ENCODE peak calls at places on chromosomes 5 and 9, in seven cellular contexts. One of them, this sample, is unnamed.

GRCh38 chr5:115372121-115372520 is 75.7 kb upstream of the CCDC112 start:
- DNase-seq in HCT116: no peak
- DNase-seq in sigmoid colon: no peak
- DNase-seq in GM12891: no peak
- DNase-seq in suprapubic skin: no peak
- DNase-seq in GM12892: no peak
- DNase-seq in GM23338: no peak
- DNase-seq in this sample: no peak

GRCh38 chr9:5269249-5269715 is 35.2 kb downstream of the RLN2 start:
- DNase-seq in HCT116: no peak
- DNase-seq in sigmoid colon: no peak
- DNase-seq in GM12891: no peak
- DNase-seq in suprapubic skin: no peak
- DNase-seq in GM12892: no peak
- DNase-seq in GM23338: peak; percentile 89
- DNase-seq in this sample: no peak

GRCh38 chr9:120894404-120895226 is 17.6 kb upstream of the PHF19 start:
- DNase-seq in HCT116: no peak
- DNase-seq in sigmoid colon: no peak
- DNase-seq in GM12891: no peak
- DNase-seq in suprapubic skin: no peak
- DNase-seq in GM12892: no peak
- DNase-seq in GM23338: peak; percentile 85
- DNase-seq in this sample: peak; percentile 92

GRCh38 chr5:172901012-172901780 is 58.0 kb upstream of the RPL26L1 start:
- DNase-seq in HCT116: no peak
- DNase-seq in sigmoid colon: peak; percentile 94
- DNase-seq in GM12891: no peak
- DNase-seq in suprapubic skin: no peak
- DNase-seq in GM12892: no peak
- DNase-seq in GM23338: no peak
- DNase-seq in this sample: peak; percentile 55

GRCh38 chr5:103041071-103041676 is 78.8 kb downstream of the GIN1 start:
- DNase-seq in HCT116: peak; percentile 49
- DNase-seq in sigmoid colon: no peak
- DNase-seq in GM12891: no peak
- DNase-seq in suprapubic skin: no peak
- DNase-seq in GM12892: no peak
- DNase-seq in GM23338: peak; percentile 14
- DNase-seq in this sample: no peak

GRCh38 chr5:173191015-173191414 is 44.0 kb downstream of the NKX2-5 start:
- DNase-seq in HCT116: no peak
- DNase-seq in sigmoid colon: no peak
- DNase-seq in GM12891: no peak
- DNase-seq in suprapubic skin: no peak
- DNase-seq in GM12892: no peak
- DNase-seq in GM23338: no peak
- DNase-seq in this sample: no peak

GRCh38 chr9:7324031-7324654 is 475.4 kb downstream of the DMAC1 start:
- DNase-seq in HCT116: no peak
- DNase-seq in sigmoid colon: no peak
- DNase-seq in GM12891: no peak
- DNase-seq in suprapubic skin: no peak
- DNase-seq in GM12892: no peak
- DNase-seq in GM23338: no peak
- DNase-seq in this sample: no peak

GRCh38 chr9:34988218-34989055 is 1.1 kb upstream of the DNAJB5 start:
- DNase-seq in HCT116: no peak
- DNase-seq in sigmoid colon: no peak
- DNase-seq in GM12891: no peak
- DNase-seq in suprapubic skin: no peak
- DNase-seq in GM12892: no peak
- DNase-seq in GM23338: peak; percentile 73
- DNase-seq in this sample: peak; percentile 83

GRCh38 chr5:172336666-172337310 is 53.2 kb upstream of the UBTD2 start:
- DNase-seq in HCT116: no peak
- DNase-seq in sigmoid colon: no peak
- DNase-seq in GM12891: no peak
- DNase-seq in suprapubic skin: no peak
- DNase-seq in GM12892: no peak
- DNase-seq in GM23338: no peak
- DNase-seq in this sample: no peak

GRCh38 chr9:70142101-70142500 is 98.5 kb downstream of the MAMDC2 start:
- DNase-seq in HCT116: no peak
- DNase-seq in sigmoid colon: no peak
- DNase-seq in GM12891: no peak
- DNase-seq in suprapubic skin: no peak
- DNase-seq in GM12892: no peak
- DNase-seq in GM23338: no peak
- DNase-seq in this sample: no peak

GRCh38 chr5:141484499-141485304 is at the start of gene PCDHGC4:
- DNase-seq in HCT116: no peak
- DNase-seq in sigmoid colon: no peak
- DNase-seq in GM12891: no peak
- DNase-seq in suprapubic skin: no peak
- DNase-seq in GM12892: no peak
- DNase-seq in GM23338: peak; percentile 91
- DNase-seq in this sample: peak; percentile 71

GRCh38 chr5:107063511-107063910 is 607.2 kb downstream of the EFNA5 start:
- DNase-seq in HCT116: no peak
- DNase-seq in sigmoid colon: no peak
- DNase-seq in GM12891: no peak
- DNase-seq in suprapubic skin: no peak
- DNase-seq in GM12892: no peak
- DNase-seq in GM23338: no peak
- DNase-seq in this sample: no peak

GRCh38 chr9:129665008-129665771 is at the start of gene PRRX2:
- DNase-seq in HCT116: no peak
- DNase-seq in sigmoid colon: no peak
- DNase-seq in GM12891: no peak
- DNase-seq in suprapubic skin: no peak
- DNase-seq in GM12892: no peak
- DNase-seq in GM23338: peak; percentile 80
- DNase-seq in this sample: peak; percentile 90

GRCh38 chr5:14443665-14444064 is 137.9 kb upstream of the OTULINL start:
- DNase-seq in HCT116: no peak
- DNase-seq in sigmoid colon: no peak
- DNase-seq in GM12891: no peak
- DNase-seq in suprapubic skin: no peak
- DNase-seq in GM12892: no peak
- DNase-seq in GM23338: no peak
- DNase-seq in this sample: no peak

GRCh38 chr9:3962467-3962866 is 337.4 kb downstream of the GLIS3 start:
- DNase-seq in HCT116: no peak
- DNase-seq in sigmoid colon: no peak
- DNase-seq in GM12891: no peak
- DNase-seq in suprapubic skin: no peak
- DNase-seq in GM12892: no peak
- DNase-seq in GM23338: no peak
- DNase-seq in this sample: no peak

GRCh38 chr5:88729476-88730182 is 153.4 kb downstream of the MEF2C start:
- DNase-seq in HCT116: peak; percentile 75
- DNase-seq in sigmoid colon: peak; percentile 83
- DNase-seq in GM12891: no peak
- DNase-seq in suprapubic skin: no peak
- DNase-seq in GM12892: no peak
- DNase-seq in GM23338: peak; percentile 90
- DNase-seq in this sample: peak; percentile 62

GRCh38 chr5:113205323-113205722 is 228.7 kb downstream of the DCP2 start:
- DNase-seq in HCT116: no peak
- DNase-seq in sigmoid colon: no peak
- DNase-seq in GM12891: no peak
- DNase-seq in suprapubic skin: no peak
- DNase-seq in GM12892: no peak
- DNase-seq in GM23338: no peak
- DNase-seq in this sample: no peak
- TF ChIP-seq POLR2AphosphoS5 in HCT116: no peak
- TF ChIP-seq POLR2AphosphoS5 in sigmoid colon: no peak
- TF ChIP-seq POLR2AphosphoS5 in GM12891: no peak
- TF ChIP-seq POLR2AphosphoS5 in suprapubic skin: no peak
- TF ChIP-seq POLR2AphosphoS5 in GM12892: no peak
- TF ChIP-seq POLR2AphosphoS5 in GM23338: no peak
- TF ChIP-seq POLR2AphosphoS5 in this sample: no peak

DNA sequence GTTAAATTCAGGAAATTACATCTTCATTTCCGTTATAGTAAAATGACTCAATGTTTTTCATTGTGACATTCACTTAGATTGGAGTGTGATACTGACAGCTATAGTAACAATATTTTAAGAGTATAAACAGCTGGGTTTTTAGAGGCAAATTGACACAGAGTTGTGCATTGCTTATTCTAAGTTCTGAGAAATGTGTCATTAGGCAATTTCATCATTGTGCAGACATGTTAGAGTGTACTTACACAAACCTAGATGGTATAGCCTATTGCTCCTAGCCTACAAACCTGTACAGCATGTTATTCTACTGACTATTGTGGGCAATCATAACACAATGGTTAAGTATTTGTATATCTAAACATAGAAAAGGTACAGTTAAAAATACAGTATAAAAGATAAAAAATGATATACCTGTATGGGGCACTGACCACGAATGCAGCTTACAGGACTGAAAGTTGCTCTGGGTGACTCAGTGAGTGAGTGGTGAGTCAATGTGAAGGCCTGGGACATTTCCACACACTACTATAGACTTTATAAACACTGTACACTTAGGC is 132.7 kb downstream of the PDE4D start:
- DNase-seq in HCT116: no peak
- DNase-seq in sigmoid colon: no peak
- DNase-seq in GM12891: no peak
- DNase-seq in suprapubic skin: no peak
- DNase-seq in GM12892: no peak
- DNase-seq in GM23338: no peak
- DNase-seq in this sample: no peak
- TF ChIP-seq POLR2AphosphoS5 in HCT116: no peak
- TF ChIP-seq POLR2AphosphoS5 in sigmoid colon: no peak
- TF ChIP-seq POLR2AphosphoS5 in GM12891: no peak
- TF ChIP-seq POLR2AphosphoS5 in suprapubic skin: no peak
- TF ChIP-seq POLR2AphosphoS5 in GM12892: no peak
- TF ChIP-seq POLR2AphosphoS5 in GM23338: no peak
- TF ChIP-seq POLR2AphosphoS5 in this sample: no peak

GRCh38 chr5:123036391-123037103 is at the start of gene PPIC:
- DNase-seq in HCT116: peak; percentile 64
- DNase-seq in sigmoid colon: peak; percentile 95
- DNase-seq in GM12891: peak; percentile 47
- DNase-seq in suprapubic skin: peak; percentile 90
- DNase-seq in GM12892: peak; percentile 30
- DNase-seq in GM23338: peak; percentile 85
- DNase-seq in this sample: peak; percentile 97

GRCh38 chr5:123035950-123036390 is 555 bp downstream of the PPIC start:
- DNase-seq in HCT116: peak; percentile 2
- DNase-seq in sigmoid colon: peak; percentile 83
- DNase-seq in GM12891: peak; percentile 30
- DNase-seq in suprapubic skin: peak; percentile 84
- DNase-seq in GM12892: peak; percentile 18
- DNase-seq in GM23338: peak; percentile 77
- DNase-seq in this sample: peak; percentile 88

GRCh38 chr5:123033157-123033671 is 3.3 kb downstream of the PPIC start:
- DNase-seq in HCT116: no peak
- DNase-seq in sigmoid colon: no peak
- DNase-seq in GM12891: no peak
- DNase-seq in suprapubic skin: no peak
- DNase-seq in GM12892: no peak
- DNase-seq in GM23338: no peak
- DNase-seq in this sample: no peak

GRCh38 chr5:123037104-123037418 is 536 bp upstream of the PPIC start:
- DNase-seq in HCT116: no peak
- DNase-seq in sigmoid colon: no peak
- DNase-seq in GM12891: no peak
- DNase-seq in suprapubic skin: no peak
- DNase-seq in GM12892: no peak
- DNase-seq in GM23338: no peak
- DNase-seq in this sample: no peak

GRCh38 chr5:123035320-123035949 is 1.1 kb downstream of the PPIC start:
- DNase-seq in HCT116: peak; percentile 52
- DNase-seq in sigmoid colon: peak; percentile 75
- DNase-seq in GM12891: peak; percentile 35
- DNase-seq in suprapubic skin: no peak
- DNase-seq in GM12892: no peak
- DNase-seq in GM23338: peak; percentile 84
- DNase-seq in this sample: peak; percentile 79
- TF ChIP-seq POLR2AphosphoS5 in HCT116: peak; percentile 56
- TF ChIP-seq POLR2AphosphoS5 in sigmoid colon: no peak
- TF ChIP-seq POLR2AphosphoS5 in GM12891: no peak
- TF ChIP-seq POLR2AphosphoS5 in suprapubic skin: no peak
- TF ChIP-seq POLR2AphosphoS5 in GM12892: no peak
- TF ChIP-seq POLR2AphosphoS5 in GM23338: peak; percentile 3
- TF ChIP-seq POLR2AphosphoS5 in this sample: peak; percentile 24

GRCh38 chr9:96587295-96587694 is 32.3 kb downstream of the CDC14B start:
- DNase-seq in HCT116: no peak
- DNase-seq in sigmoid colon: no peak
- DNase-seq in GM12891: no peak
- DNase-seq in suprapubic skin: no peak
- DNase-seq in GM12892: no peak
- DNase-seq in GM23338: no peak
- DNase-seq in this sample: no peak

GRCh38 chr9:96581301-96581700 is 38.3 kb downstream of the CDC14B start:
- DNase-seq in HCT116: no peak
- DNase-seq in sigmoid colon: no peak
- DNase-seq in GM12891: no peak
- DNase-seq in suprapubic skin: no peak
- DNase-seq in GM12892: no peak
- DNase-seq in GM23338: no peak
- DNase-seq in this sample: no peak

GRCh38 chr9:96585426-96585825 is 34.2 kb downstream of the CDC14B start:
- DNase-seq in HCT116: no peak
- DNase-seq in sigmoid colon: no peak
- DNase-seq in GM12891: no peak
- DNase-seq in suprapubic skin: no peak
- DNase-seq in GM12892: no peak
- DNase-seq in GM23338: no peak
- DNase-seq in this sample: no peak

GRCh38 chr9:96587916-96588315 is 31.7 kb downstream of the CDC14B start:
- DNase-seq in HCT116: no peak
- DNase-seq in sigmoid colon: no peak
- DNase-seq in GM12891: no peak
- DNase-seq in suprapubic skin: no peak
- DNase-seq in GM12892: no peak
- DNase-seq in GM23338: no peak
- DNase-seq in this sample: no peak

DNA sequence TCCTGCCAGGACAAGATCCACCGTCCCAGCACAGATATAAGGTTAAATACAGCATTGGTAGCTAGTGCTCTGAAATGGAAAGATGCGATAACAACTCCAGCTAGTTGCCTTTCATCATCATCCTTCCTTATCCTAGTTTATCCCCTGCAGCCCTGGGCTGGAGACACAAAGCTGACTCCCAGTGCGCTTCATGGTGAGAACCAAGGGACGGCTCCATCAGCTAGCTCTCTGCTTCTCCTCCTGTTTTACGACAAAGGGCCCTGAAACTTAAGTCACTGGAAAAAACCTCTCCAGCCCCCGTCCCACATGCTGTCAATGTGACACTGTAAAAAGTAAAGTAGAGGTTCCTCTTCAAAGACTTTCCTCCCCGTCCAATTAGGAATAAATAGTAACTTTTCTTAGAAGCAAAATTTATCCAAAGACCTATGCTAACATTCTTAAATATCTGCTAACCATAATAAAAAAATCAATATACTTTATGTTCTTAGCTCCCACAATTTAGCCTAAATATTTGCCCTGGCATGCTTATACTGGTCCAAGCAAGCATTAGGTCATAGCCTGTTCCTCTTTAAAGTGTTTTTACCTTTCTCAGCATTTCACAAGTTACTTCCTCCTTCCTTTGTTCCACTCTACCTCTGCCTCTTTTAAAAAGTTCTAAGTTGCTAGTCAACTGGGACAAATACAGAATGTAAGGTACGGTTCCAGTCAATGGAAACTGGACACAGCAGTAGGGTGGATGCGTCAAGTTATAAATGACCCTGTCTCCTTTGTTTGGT is 37.6 kb downstream of the CDC14B start:
- DNase-seq in HCT116: no peak
- DNase-seq in sigmoid colon: no peak
- DNase-seq in GM12891: no peak
- DNase-seq in suprapubic skin: no peak
- DNase-seq in GM12892: no peak
- DNase-seq in GM23338: peak; percentile 36
- DNase-seq in this sample: no peak
- TF ChIP-seq POLR2AphosphoS5 in HCT116: no peak
- TF ChIP-seq POLR2AphosphoS5 in sigmoid colon: no peak
- TF ChIP-seq POLR2AphosphoS5 in GM12891: no peak
- TF ChIP-seq POLR2AphosphoS5 in suprapubic skin: no peak
- TF ChIP-seq POLR2AphosphoS5 in GM12892: no peak
- TF ChIP-seq POLR2AphosphoS5 in GM23338: no peak
- TF ChIP-seq POLR2AphosphoS5 in this sample: no peak